ENCODE peak calls at places on chromosomes 5 and 9, in eight cellular contexts. P, E, M, H, F, W, Q and Y are unnamed samples.

GRCh38 chr5:140565780-140566095 is 1.1 kb downstream of the SLC35A4 start:
- DNase-seq in P (no peak), E (no peak), M (no peak), H (no peak), F (no peak), W (no peak), Q (no peak), Y (no peak)

GRCh38 chr9:82606761-82607382 is 456.1 kb downstream of the RASEF start:
- DNase-seq in P (peak; percentile 32), E (peak; percentile 85), M (peak; percentile 55), H (peak; percentile 70), F (peak; percentile 57), W (no peak), Q (no peak), Y (peak; percentile 6)

GRCh38 chr9:78539904-78540303 is 243.0 kb downstream of the PSAT1 start:
- DNase-seq in P (peak; percentile 8), E (peak; percentile 46), M (no peak), H (no peak), F (no peak), W (no peak), Q (no peak), Y (no peak)

GRCh38 chr9:74293479-74293878 is 203.7 kb upstream of the RORB start:
- DNase-seq in P (no peak), E (no peak), M (no peak), H (no peak), F (no peak), W (no peak), Q (no peak), Y (no peak)

GRCh38 chr5:11588803-11589202 is 315.4 kb downstream of the CTNND2 start:
- DNase-seq in P (no peak), E (no peak), M (peak; percentile 5), H (no peak), F (peak; percentile 11), W (no peak), Q (no peak), Y (no peak)

GRCh38 chr9:123336455-123336854 is 19.5 kb upstream of the CRB2 start:
- DNase-seq in P (no peak), E (no peak), M (no peak), H (no peak), F (no peak), W (no peak), Q (no peak), Y (no peak)

GRCh38 chr9:83013867-83014605 is 48.9 kb downstream of the RASEF start:
- DNase-seq in P (no peak), E (peak; percentile 70), M (no peak), H (no peak), F (no peak), W (no peak), Q (no peak), Y (no peak)

GRCh38 chr9:132183134-132183533 is 21.3 kb downstream of the NTNG2 start:
- DNase-seq in P (no peak), E (no peak), M (no peak), H (peak; percentile 20), F (no peak), W (no peak), Q (no peak), Y (no peak)

GRCh38 chr9:97511762-97512429 is 10.4 kb downstream of the TMOD1 start:
- DNase-seq in P (no peak), E (no peak), M (no peak), H (no peak), F (no peak), W (no peak), Q (no peak), Y (no peak)

GRCh38 chr5:152097128-152097527 is 172.5 kb upstream of the GLRA1 start:
- DNase-seq in P (no peak), E (no peak), M (no peak), H (no peak), F (no peak), W (no peak), Q (no peak), Y (no peak)

GRCh38 chr5:172953776-172954189 is 5.4 kb upstream of the RPL26L1 start:
- DNase-seq in P (no peak), E (peak; percentile 64), M (no peak), H (no peak), F (no peak), W (no peak), Q (no peak), Y (no peak)

GRCh38 chr5:13814293-13814692 is 130.2 kb downstream of the DNAH5 start:
- DNase-seq in P (no peak), E (no peak), M (no peak), H (no peak), F (no peak), W (no peak), Q (no peak), Y (no peak)

GRCh38 chr9:5442400-5443011 is 4.8 kb upstream of the PLGRKT start:
- DNase-seq in P (peak; percentile 27), E (peak; percentile 70), M (peak; percentile 34), H (peak; percentile 50), F (peak; percentile 41), W (no peak), Q (no peak), Y (peak; percentile 28)

DNA sequence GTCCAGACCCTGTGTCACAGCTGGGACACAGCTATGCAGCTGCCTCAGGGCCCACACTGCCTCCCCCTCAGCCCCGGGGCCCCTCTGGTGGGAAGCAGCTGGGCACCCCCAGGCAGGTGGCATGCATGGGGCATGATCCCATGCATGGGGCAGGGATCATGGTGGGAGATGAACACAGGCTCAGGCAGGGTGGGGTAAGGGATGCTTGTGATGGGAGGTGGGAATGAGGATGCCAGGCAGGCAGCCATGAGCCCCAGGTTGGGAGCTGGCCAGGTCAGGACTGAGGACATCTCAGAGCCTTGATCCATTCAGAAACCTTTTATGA is 19.7 kb downstream of the EEIG1 start:
- DNase-seq in P (no peak), E (no peak), M (no peak), H (no peak), F (no peak), W (no peak), Q (no peak), Y (no peak)
- H3K27ac ChIP-seq in P (peak overlapping the region; percentile 67), E (no peak overlapping the region), M (no peak overlapping the region), H (peak overlapping the region; percentile 87), F (no peak overlapping the region), W (peak overlapping the region; percentile 14), Q (no peak overlapping the region), Y (no peak overlapping the region)

GRCh38 chr5:150319484-150319790 is 16.7 kb upstream of the ARSI start:
- DNase-seq in P (no peak), E (no peak), M (no peak), H (no peak), F (no peak), W (no peak), Q (no peak), Y (no peak)

GRCh38 chr5:150315245-150315644 is 12.5 kb upstream of the ARSI start:
- DNase-seq in P (no peak), E (no peak), M (no peak), H (no peak), F (no peak), W (no peak), Q (no peak), Y (no peak)

GRCh38 chr5:150320048-150320555 is 17.4 kb upstream of the ARSI start:
- DNase-seq in P (no peak), E (peak; percentile 93), M (peak; percentile 46), H (no peak), F (peak; percentile 51), W (no peak), Q (peak; percentile 92), Y (no peak)

GRCh38 chr5:150318613-150319483 is 16.1 kb upstream of the ARSI start:
- DNase-seq in P (no peak), E (no peak), M (no peak), H (no peak), F (no peak), W (no peak), Q (no peak), Y (no peak)

GRCh38 chr5:150317048-150318003 is 14.6 kb upstream of the ARSI start:
- DNase-seq in P (no peak), E (peak; percentile 92), M (no peak), H (no peak), F (no peak), W (no peak), Q (no peak), Y (no peak)
- TF ChIP-seq CTCF in P (no peak), E (no peak), M (no peak), H (no peak), F (no peak), W (no peak), Q (no peak), Y (no peak)

GRCh38 chr9:129028192-129028966 is at the start of gene SH3GLB2:
- DNase-seq in P (peak; percentile 96), E (peak; percentile 97), M (peak; percentile 92), H (peak; percentile 96), F (peak; percentile 95), W (peak; percentile 88), Q (peak; percentile 93), Y (peak; percentile 92)
- H3K27ac ChIP-seq in P (peak within 1 kb of the TSS; percentile 51), E (no peak within 1 kb of the TSS), M (peak within 1 kb of the TSS; percentile 71), H (peak within 1 kb of the TSS; percentile 76), F (no peak within 1 kb of the TSS), W (peak within 1 kb of the TSS; percentile 40), Q (peak within 1 kb of the TSS; percentile 55), Y (no peak within 1 kb of the TSS)

GRCh38 chr5:112690605-112691340 is 46.9 kb upstream of the APC start:
- DNase-seq in P (no peak), E (no peak), M (no peak), H (no peak), F (no peak), W (no peak), Q (no peak), Y (no peak)

GRCh38 chr5:112691758-112692157 is 45.9 kb upstream of the APC start:
- DNase-seq in P (no peak), E (peak; percentile 59), M (no peak), H (no peak), F (no peak), W (no peak), Q (no peak), Y (no peak)

GRCh38 chr5:112692472-112692871 is 45.2 kb upstream of the APC start:
- DNase-seq in P (no peak), E (no peak), M (no peak), H (no peak), F (no peak), W (no peak), Q (no peak), Y (no peak)

GRCh38 chr5:112689510-112689909 is 48.2 kb upstream of the APC start:
- DNase-seq in P (no peak), E (no peak), M (no peak), H (no peak), F (no peak), W (no peak), Q (no peak), Y (no peak)

DNA sequence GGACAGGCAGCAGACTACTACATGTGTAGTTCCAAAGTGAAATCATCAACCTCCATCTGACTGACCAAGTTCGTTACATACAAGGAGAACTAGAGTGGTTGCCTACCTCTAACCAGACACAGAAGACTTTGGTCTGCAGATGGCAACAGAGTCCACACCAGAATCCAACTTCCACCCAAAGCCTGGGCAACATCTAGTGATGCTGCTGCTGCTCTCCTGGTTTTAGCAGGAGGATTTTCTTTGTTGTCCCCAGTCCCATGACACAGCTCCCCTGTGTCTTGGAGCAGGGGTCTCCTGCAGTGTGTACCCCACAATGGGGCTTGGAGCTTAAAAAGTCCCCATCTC is 46.4 kb upstream of the APC start:
- DNase-seq in P (no peak), E (no peak), M (no peak), H (no peak), F (no peak), W (no peak), Q (no peak), Y (no peak)
- TF ChIP-seq CTCF in P (no peak), E (no peak), M (no peak), H (no peak), F (no peak), W (no peak), Q (no peak), Y (no peak)

GRCh38 chr9:79684711-79685575 is 113.2 kb downstream of the TLE4 start:
- DNase-seq in P (no peak), E (peak; percentile 11), M (no peak), H (no peak), F (no peak), W (no peak), Q (no peak), Y (no peak)
- H3K27ac ChIP-seq in P (no peak overlapping the region), E (peak overlapping the region; percentile 30), M (no peak overlapping the region), H (no peak overlapping the region), F (no peak overlapping the region), W (no peak overlapping the region), Q (no peak overlapping the region), Y (no peak overlapping the region)